ENCODE peak calls at places on chromosome 2, in seven cellular contexts. One of them, this sample, is unnamed.
A peak's percentile ranks its signal among the peaks of the same experiment; 100 is the strongest.

GRCh38 chr2:164841719-164842623 is at the start of gene COBLL1:
- DNase-seq in body of pancreas: peak; percentile 91
- DNase-seq in colonic mucosa: peak; percentile 91
- DNase-seq in NT2/D1: peak; percentile 82
- DNase-seq in CD8-positive, alpha-beta memory T cell: no peak
- DNase-seq in HCT116: peak; percentile 71
- DNase-seq in SJCRH30: peak; percentile 86
- DNase-seq in this sample: peak; percentile 81

GRCh38 chr2:10688921-10689807 is 611 bp downstream of the NOL10 start:
- DNase-seq in body of pancreas: peak; percentile 48
- DNase-seq in CD8-positive, alpha-beta memory T cell: no peak
- DNase-seq in HCT116: no peak
- DNase-seq in NT2/D1: no peak
- DNase-seq in colonic mucosa: peak; percentile 45
- DNase-seq in SJCRH30: no peak
- DNase-seq in this sample: no peak

GRCh38 chr2:160389875-160390274 is 103.7 kb downstream of the RBMS1 start:
- DNase-seq in NT2/D1: no peak
- DNase-seq in HCT116: no peak
- DNase-seq in CD8-positive, alpha-beta memory T cell: no peak
- DNase-seq in body of pancreas: no peak
- DNase-seq in colonic mucosa: no peak
- DNase-seq in SJCRH30: no peak
- DNase-seq in this sample: no peak

GRCh38 chr2:25740810-25741381 is 67.5 kb upstream of the DTNB start:
- DNase-seq in HCT116: no peak
- DNase-seq in CD8-positive, alpha-beta memory T cell: no peak
- DNase-seq in NT2/D1: peak; percentile 46
- DNase-seq in colonic mucosa: no peak
- DNase-seq in SJCRH30: no peak
- DNase-seq in body of pancreas: no peak
- DNase-seq in this sample: peak; percentile 64

GRCh38 chr2:75053484-75054112 is 95.2 kb downstream of the POLE4 start:
- DNase-seq in CD8-positive, alpha-beta memory T cell: no peak
- DNase-seq in NT2/D1: peak; percentile 52
- DNase-seq in SJCRH30: peak; percentile 71
- DNase-seq in HCT116: peak; percentile 36
- DNase-seq in colonic mucosa: no peak
- DNase-seq in body of pancreas: peak; percentile 29
- DNase-seq in this sample: peak; percentile 71

GRCh38 chr2:224971214-224971613 is 71.1 kb downstream of the DOCK10 start:
- DNase-seq in SJCRH30: no peak
- DNase-seq in colonic mucosa: peak; percentile 95
- DNase-seq in CD8-positive, alpha-beta memory T cell: no peak
- DNase-seq in NT2/D1: no peak
- DNase-seq in HCT116: peak; percentile 75
- DNase-seq in body of pancreas: no peak
- DNase-seq in this sample: peak; percentile 51

GRCh38 chr2:1766851-1767771 is 22.8 kb upstream of the PXDN start:
- DNase-seq in body of pancreas: no peak
- DNase-seq in SJCRH30: no peak
- DNase-seq in HCT116: no peak
- DNase-seq in CD8-positive, alpha-beta memory T cell: no peak
- DNase-seq in NT2/D1: no peak
- DNase-seq in colonic mucosa: no peak
- DNase-seq in this sample: peak; percentile 76

GRCh38 chr2:55951533-55951932 is 28.0 kb upstream of the EFEMP1 start:
- DNase-seq in NT2/D1: no peak
- DNase-seq in HCT116: no peak
- DNase-seq in colonic mucosa: no peak
- DNase-seq in SJCRH30: no peak
- DNase-seq in body of pancreas: no peak
- DNase-seq in CD8-positive, alpha-beta memory T cell: no peak
- DNase-seq in this sample: no peak

GRCh38 chr2:238439912-238440311 is 13.2 kb downstream of the ASB1 start:
- DNase-seq in body of pancreas: no peak
- DNase-seq in colonic mucosa: no peak
- DNase-seq in SJCRH30: no peak
- DNase-seq in HCT116: no peak
- DNase-seq in NT2/D1: no peak
- DNase-seq in CD8-positive, alpha-beta memory T cell: no peak
- DNase-seq in this sample: no peak

GRCh38 chr2:38590053-38590452 is 12.7 kb downstream of the HNRNPLL start:
- DNase-seq in colonic mucosa: no peak
- DNase-seq in NT2/D1: no peak
- DNase-seq in SJCRH30: no peak
- DNase-seq in CD8-positive, alpha-beta memory T cell: no peak
- DNase-seq in HCT116: no peak
- DNase-seq in body of pancreas: no peak
- DNase-seq in this sample: no peak

GRCh38 chr2:132950986-132951385 is 281.0 kb upstream of the LYPD1 start:
- DNase-seq in HCT116: no peak
- DNase-seq in SJCRH30: no peak
- DNase-seq in body of pancreas: no peak
- DNase-seq in NT2/D1: no peak
- DNase-seq in CD8-positive, alpha-beta memory T cell: no peak
- DNase-seq in colonic mucosa: no peak
- DNase-seq in this sample: no peak

GRCh38 chr2:104853926-104854506 is at the start of gene POU3F3:
- DNase-seq in HCT116: no peak
- DNase-seq in CD8-positive, alpha-beta memory T cell: peak; percentile 48
- DNase-seq in NT2/D1: peak; percentile 95
- DNase-seq in SJCRH30: peak; percentile 95
- DNase-seq in body of pancreas: peak; percentile 42
- DNase-seq in colonic mucosa: peak; percentile 81
- DNase-seq in this sample: peak; percentile 98

GRCh38 chr2:239602290-239603282 is 201.8 kb upstream of the HDAC4 start:
- DNase-seq in CD8-positive, alpha-beta memory T cell: no peak
- DNase-seq in NT2/D1: no peak
- DNase-seq in colonic mucosa: peak; percentile 13
- DNase-seq in HCT116: no peak
- DNase-seq in SJCRH30: no peak
- DNase-seq in body of pancreas: no peak
- DNase-seq in this sample: peak; percentile 51

GRCh38 chr2:241030883-241031282 is 32.5 kb downstream of the SNED1 start:
- DNase-seq in HCT116: no peak
- DNase-seq in colonic mucosa: no peak
- DNase-seq in SJCRH30: no peak
- DNase-seq in body of pancreas: no peak
- DNase-seq in NT2/D1: no peak
- DNase-seq in CD8-positive, alpha-beta memory T cell: no peak
- DNase-seq in this sample: no peak

GRCh38 chr2:220664272-220665107 is 907.6 kb downstream of the EPHA4 start:
- DNase-seq in SJCRH30: no peak
- DNase-seq in NT2/D1: no peak
- DNase-seq in HCT116: no peak
- DNase-seq in body of pancreas: no peak
- DNase-seq in CD8-positive, alpha-beta memory T cell: no peak
- DNase-seq in colonic mucosa: no peak
- DNase-seq in this sample: no peak

GRCh38 chr2:174577967-174578589 is 19.5 kb downstream of the WIPF1 start:
- DNase-seq in HCT116: no peak
- DNase-seq in body of pancreas: no peak
- DNase-seq in NT2/D1: no peak
- DNase-seq in CD8-positive, alpha-beta memory T cell: peak; percentile 71
- DNase-seq in SJCRH30: peak; percentile 67
- DNase-seq in colonic mucosa: no peak
- DNase-seq in this sample: peak; percentile 35

GRCh38 chr2:168137510-168138180 is 109.8 kb downstream of the STK39 start:
- DNase-seq in CD8-positive, alpha-beta memory T cell: no peak
- DNase-seq in NT2/D1: no peak
- DNase-seq in HCT116: no peak
- DNase-seq in SJCRH30: no peak
- DNase-seq in colonic mucosa: no peak
- DNase-seq in body of pancreas: no peak
- DNase-seq in this sample: peak; percentile 19

GRCh38 chr2:176911-177310 is 86.9 kb downstream of the SH3YL1 start:
- DNase-seq in NT2/D1: no peak
- DNase-seq in SJCRH30: peak; percentile 6
- DNase-seq in HCT116: no peak
- DNase-seq in CD8-positive, alpha-beta memory T cell: no peak
- DNase-seq in colonic mucosa: no peak
- DNase-seq in body of pancreas: no peak
- DNase-seq in this sample: no peak

GRCh38 chr2:61353909-61354308 is 117.0 kb downstream of the USP34 start:
- DNase-seq in body of pancreas: no peak
- DNase-seq in SJCRH30: no peak
- DNase-seq in colonic mucosa: no peak
- DNase-seq in CD8-positive, alpha-beta memory T cell: no peak
- DNase-seq in HCT116: no peak
- DNase-seq in NT2/D1: no peak
- DNase-seq in this sample: no peak

GRCh38 chr2:60549250-60550150 is 4.0 kb downstream of the BCL11A start:
- DNase-seq in body of pancreas: peak; percentile 44
- DNase-seq in HCT116: no peak
- DNase-seq in colonic mucosa: peak; percentile 63
- DNase-seq in NT2/D1: no peak
- DNase-seq in CD8-positive, alpha-beta memory T cell: no peak
- DNase-seq in SJCRH30: peak; percentile 74
- DNase-seq in this sample: peak; percentile 70

GRCh38 chr2:167157523-167157922 is 269.2 kb downstream of the XIRP2 start:
- DNase-seq in HCT116: no peak
- DNase-seq in colonic mucosa: no peak
- DNase-seq in SJCRH30: no peak
- DNase-seq in body of pancreas: no peak
- DNase-seq in CD8-positive, alpha-beta memory T cell: no peak
- DNase-seq in NT2/D1: no peak
- DNase-seq in this sample: no peak

GRCh38 chr2:11082880-11083279 is 72.4 kb upstream of the SLC66A3 start:
- DNase-seq in colonic mucosa: no peak
- DNase-seq in NT2/D1: no peak
- DNase-seq in body of pancreas: no peak
- DNase-seq in SJCRH30: no peak
- DNase-seq in CD8-positive, alpha-beta memory T cell: no peak
- DNase-seq in HCT116: no peak
- DNase-seq in this sample: no peak

GRCh38 chr2:204228169-204228940 is 291.8 kb downstream of the ICOS start:
- DNase-seq in SJCRH30: peak; percentile 65
- DNase-seq in CD8-positive, alpha-beta memory T cell: no peak
- DNase-seq in colonic mucosa: no peak
- DNase-seq in NT2/D1: peak; percentile 42
- DNase-seq in HCT116: no peak
- DNase-seq in body of pancreas: no peak
- DNase-seq in this sample: peak; percentile 36
- H3K27me3 ChIP-seq in SJCRH30: no peaks in the 10 kb centered on the region
- H3K27me3 ChIP-seq in CD8-positive, alpha-beta memory T cell: no peaks in the 10 kb centered on the region
- H3K27me3 ChIP-seq in colonic mucosa: no peaks in the 10 kb centered on the region
- H3K27me3 ChIP-seq in NT2/D1: peaks cover 16% of the 10 kb centered on the region
- H3K27me3 ChIP-seq in HCT116: peaks cover 32% of the 10 kb centered on the region
- H3K27me3 ChIP-seq in body of pancreas: no peaks in the 10 kb centered on the region
- H3K27me3 ChIP-seq in this sample: peaks cover 21% of the 10 kb centered on the region

GRCh38 chr2:85522090-85522647 is 16.8 kb upstream of the MAT2A start:
- DNase-seq in body of pancreas: no peak
- DNase-seq in SJCRH30: no peak
- DNase-seq in NT2/D1: no peak
- DNase-seq in HCT116: no peak
- DNase-seq in CD8-positive, alpha-beta memory T cell: no peak
- DNase-seq in colonic mucosa: no peak
- DNase-seq in this sample: no peak
- H3K4me3 ChIP-seq in body of pancreas: no peak overlapping the region
- H3K4me3 ChIP-seq in SJCRH30: no peak overlapping the region
- H3K4me3 ChIP-seq in NT2/D1: no peak overlapping the region
- H3K4me3 ChIP-seq in HCT116: no peak overlapping the region
- H3K4me3 ChIP-seq in CD8-positive, alpha-beta memory T cell: no peak overlapping the region
- H3K4me3 ChIP-seq in colonic mucosa: no peak overlapping the region
- H3K4me3 ChIP-seq in this sample: no peak overlapping the region

GRCh38 chr2:85354286-85355072 is at the start of the genes ELMOD3 and RETSAT:
- DNase-seq in colonic mucosa: peak; percentile 99
- DNase-seq in NT2/D1: peak; percentile 99
- DNase-seq in CD8-positive, alpha-beta memory T cell: peak; percentile 98
- DNase-seq in body of pancreas: peak; percentile 98
- DNase-seq in SJCRH30: peak; percentile 100
- DNase-seq in HCT116: peak; percentile 99
- DNase-seq in this sample: peak; percentile 97
- H3K36me3 ChIP-seq in colonic mucosa: no peaks in the 10 kb centered on the region
- H3K36me3 ChIP-seq in NT2/D1: peaks cover 44% of the 10 kb centered on the region
- H3K36me3 ChIP-seq in CD8-positive, alpha-beta memory T cell: peaks cover 14% of the 10 kb centered on the region
- H3K36me3 ChIP-seq in body of pancreas: peaks cover 10% of the 10 kb centered on the region
- H3K36me3 ChIP-seq in SJCRH30: peaks cover 10% of the 10 kb centered on the region
- H3K36me3 ChIP-seq in HCT116: peaks cover 28% of the 10 kb centered on the region
- H3K36me3 ChIP-seq in this sample: peaks cover 10% of the 10 kb centered on the region

GRCh38 chr2:233147829-233148167 is 87.7 kb downstream of the INPP5D start:
- DNase-seq in NT2/D1: no peak
- DNase-seq in body of pancreas: no peak
- DNase-seq in SJCRH30: no peak
- DNase-seq in HCT116: no peak
- DNase-seq in colonic mucosa: no peak
- DNase-seq in CD8-positive, alpha-beta memory T cell: no peak
- DNase-seq in this sample: no peak
- H3K27me3 ChIP-seq in NT2/D1: no peaks in the 10 kb centered on the region
- H3K27me3 ChIP-seq in body of pancreas: no peaks in the 10 kb centered on the region
- H3K27me3 ChIP-seq in SJCRH30: no peaks in the 10 kb centered on the region
- H3K27me3 ChIP-seq in HCT116: peaks cover 8% of the 10 kb centered on the region
- H3K27me3 ChIP-seq in colonic mucosa: no peaks in the 10 kb centered on the region
- H3K27me3 ChIP-seq in CD8-positive, alpha-beta memory T cell: no peaks in the 10 kb centered on the region
- H3K27me3 ChIP-seq in this sample: no peaks in the 10 kb centered on the region

DNA sequence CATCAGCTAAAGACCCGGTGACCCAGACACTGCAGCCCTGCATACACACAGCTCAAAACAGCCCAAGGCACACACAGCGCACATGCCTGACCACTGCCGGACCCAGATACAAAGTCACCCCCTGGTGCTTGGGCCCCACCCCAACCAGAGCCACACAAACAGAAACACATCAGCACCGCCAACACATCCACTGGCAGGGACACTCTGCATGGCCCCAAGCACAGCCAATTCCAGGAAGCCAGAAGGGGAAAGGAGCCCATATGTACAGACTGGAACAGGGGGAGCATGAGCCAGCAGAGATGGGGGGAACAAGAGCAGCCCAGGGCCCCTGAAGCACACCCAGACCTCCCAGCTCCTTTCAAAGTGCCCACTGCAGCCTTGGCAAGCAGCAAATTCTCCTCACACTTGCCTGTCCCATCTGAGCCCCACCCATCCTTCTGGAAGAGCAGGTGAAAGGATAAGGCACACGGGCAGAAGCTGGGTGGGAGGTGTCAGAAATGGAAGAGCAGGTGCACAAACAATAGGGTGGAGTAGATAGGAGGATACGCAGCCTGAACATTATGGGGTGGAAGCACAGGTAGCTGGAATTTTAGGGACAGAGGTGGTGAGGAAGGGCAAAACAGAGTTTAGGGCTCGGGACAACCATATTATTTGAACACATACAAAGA is 69.3 kb downstream of the TNS1 start:
- DNase-seq in NT2/D1: no peak
- DNase-seq in colonic mucosa: no peak
- DNase-seq in SJCRH30: no peak
- DNase-seq in body of pancreas: no peak
- DNase-seq in HCT116: no peak
- DNase-seq in CD8-positive, alpha-beta memory T cell: no peak
- DNase-seq in this sample: no peak
- H3K4me3 ChIP-seq in NT2/D1: no peak overlapping the region
- H3K4me3 ChIP-seq in colonic mucosa: no peak overlapping the region
- H3K4me3 ChIP-seq in SJCRH30: no peak overlapping the region
- H3K4me3 ChIP-seq in body of pancreas: no peak overlapping the region
- H3K4me3 ChIP-seq in HCT116: no peak overlapping the region
- H3K4me3 ChIP-seq in CD8-positive, alpha-beta memory T cell: no peak overlapping the region
- H3K4me3 ChIP-seq in this sample: no peak overlapping the region

DNA sequence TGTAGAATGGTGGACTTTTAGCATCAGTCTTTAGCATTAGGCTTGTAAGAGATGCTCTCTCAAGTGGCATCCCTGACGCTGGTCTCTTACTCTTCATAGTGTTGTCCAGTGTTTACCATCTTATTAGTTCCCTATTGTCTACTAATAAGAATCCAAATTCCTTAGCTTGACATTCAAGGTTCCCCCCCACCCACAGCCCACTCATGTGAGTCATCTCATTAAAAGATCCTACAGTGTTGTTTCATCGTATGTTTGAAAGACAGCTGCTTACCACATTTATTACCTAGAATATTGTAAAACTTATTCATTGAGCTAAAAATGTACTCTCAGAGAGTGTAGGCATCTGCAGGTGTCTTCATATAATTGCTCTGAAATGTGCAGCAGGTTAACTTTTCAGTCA is 28.5 kb downstream of the EIF5B start:
- DNase-seq in NT2/D1: no peak
- DNase-seq in CD8-positive, alpha-beta memory T cell: no peak
- DNase-seq in HCT116: no peak
- DNase-seq in body of pancreas: no peak
- DNase-seq in SJCRH30: no peak
- DNase-seq in colonic mucosa: no peak
- DNase-seq in this sample: no peak
- H3K36me3 ChIP-seq in NT2/D1: peaks cover 93% of the 10 kb centered on the region
- H3K36me3 ChIP-seq in CD8-positive, alpha-beta memory T cell: peaks cover 52% of the 10 kb centered on the region
- H3K36me3 ChIP-seq in HCT116: peaks cover 69% of the 10 kb centered on the region
- H3K36me3 ChIP-seq in body of pancreas: peaks cover 34% of the 10 kb centered on the region
- H3K36me3 ChIP-seq in SJCRH30: peaks cover 77% of the 10 kb centered on the region
- H3K36me3 ChIP-seq in colonic mucosa: peaks cover 6% of the 10 kb centered on the region
- H3K36me3 ChIP-seq in this sample: peaks cover 24% of the 10 kb centered on the region